ENCODE peak calls at places on chromosomes 6 and 20, in seven cellular contexts. T is germinal center, R is T-helper 2 cell, O is NCI-H187, Q is occipital lobe, L is AG09319, I is uterus. N is an unnamed sample.

GRCh38 chr6:52109073-52109635 is 21.7 kb upstream of the PKHD1 start:
- DNase-seq in T (no peak), R (no peak), O (no peak), Q (no peak), L (no peak), I (no peak), N (no peak)

GRCh38 chr6:90044833-90045337 is 150.6 kb downstream of the GJA10 start:
- DNase-seq in T (no peak), R (no peak), O (no peak), Q (no peak), L (no peak), I (no peak), N (no peak)

GRCh38 chr20:8853805-8854338 is 215.0 kb upstream of the PLCB4 start:
- DNase-seq in T (peak), R (no peak), O (peak), Q (peak), L (no peak), I (peak), N (no peak)

GRCh38 chr6:2396856-2397640 is 151.6 kb upstream of the GMDS start:
- DNase-seq in T (no peak), R (no peak), O (no peak), Q (no peak), L (peak), I (no peak), N (no peak)

GRCh38 chr20:41169791-41170351 is 32.5 kb downstream of the PLCG1 start:
- DNase-seq in T (no peak), R (no peak), O (no peak), Q (no peak), L (no peak), I (peak), N (no peak)

GRCh38 chr20:2692036-2692885 is at the start of gene EBF4:
- DNase-seq in T (peak), R (peak), O (no peak), Q (no peak), L (no peak), I (peak), N (peak)

GRCh38 chr6:38259736-38260135 is 380.0 kb downstream of the BTBD9 start:
- DNase-seq in T (no peak), R (no peak), O (no peak), Q (no peak), L (no peak), I (no peak), N (no peak)

GRCh38 chr6:45212976-45213375 is 115.2 kb upstream of the RUNX2 start:
- DNase-seq in T (no peak), R (no peak), O (no peak), Q (no peak), L (no peak), I (no peak), N (no peak)

GRCh38 chr6:7214400-7214940 is 98.5 kb downstream of the SSR1 start:
- DNase-seq in T (no peak), R (no peak), O (no peak), Q (no peak), L (no peak), I (no peak), N (no peak)